ENCODE peak calls at places on chromosome 18, in seven cellular contexts. J is SK-N-SH, Q is HCT116, U is K562, H is GM12878, N is HepG2, Y is H1. E is an unnamed sample. For H3K27me3, the result is how much of the 10 kb centered on the place peaks cover.

GRCh38 chr18:55001625-55002024 is 42.4 kb upstream of the CCDC68 start:
- DNase-seq in J (no peak), Q (no peak), U (no peak), H (no peak), N (no peak), Y (no peak), E (no peak)

GRCh38 chr18:35695803-35696202 is 114.3 kb downstream of the GALNT1 start:
- DNase-seq in J (no peak), Q (no peak), U (no peak), H (no peak), N (no peak), Y (no peak), E (no peak)

GRCh38 chr18:1846640-1847039 is 724.7 kb downstream of the METTL4 start:
- DNase-seq in J (no peak), Q (no peak), U (no peak), H (no peak), N (no peak), Y (no peak), E (no peak)

GRCh38 chr18:3360211-3360610 is 89.8 kb upstream of the TGIF1 start:
- DNase-seq in J (no peak), Q (no peak), U (no peak), H (no peak), N (peak), Y (no peak), E (peak)

GRCh38 chr18:22345733-22346132 is 72.0 kb downstream of the CTAGE1 start:
- DNase-seq in J (no peak), Q (no peak), U (no peak), H (no peak), N (no peak), Y (no peak), E (no peak)

GRCh38 chr18:1914489-1914888 is 656.8 kb downstream of the METTL4 start:
- DNase-seq in J (no peak), Q (peak), U (no peak), H (no peak), N (peak), Y (no peak), E (no peak)

GRCh38 chr18:67216846-67217245 is 299.7 kb downstream of the DSEL start:
- DNase-seq in J (no peak), Q (no peak), U (no peak), H (no peak), N (no peak), Y (no peak), E (no peak)

GRCh38 chr18:48536516-48536915 is 2.3 kb upstream of the CTIF start:
- DNase-seq in J (no peak), Q (no peak), U (no peak), H (no peak), N (no peak), Y (no peak), E (no peak)

GRCh38 chr18:15165048-15165447 is 417.1 kb downstream of the ANKRD30B start:
- DNase-seq in J (peak), Q (no peak), U (peak), H (no peak), N (no peak), Y (no peak), E (no peak)

GRCh38 chr18:3297025-3297984 is 35.4 kb downstream of the MYL12B start:
- DNase-seq in J (peak), Q (peak), U (peak), H (peak), N (peak), Y (peak), E (peak)

GRCh38 chr18:36650206-36650605 is 178.6 kb downstream of the TPGS2 start:
- DNase-seq in J (no peak), Q (no peak), U (no peak), H (no peak), N (no peak), Y (no peak), E (no peak)

GRCh38 chr18:4821801-4822200 is 366.7 kb upstream of the DLGAP1 start:
- DNase-seq in J (no peak), Q (no peak), U (no peak), H (no peak), N (no peak), Y (no peak), E (no peak)

GRCh38 chr18:62399781-62400308 is 74.7 kb downstream of the TNFRSF11A start:
- DNase-seq in J (peak), Q (no peak), U (no peak), H (no peak), N (peak), Y (no peak), E (peak)
- TF ChIP-seq YY1 in J (no peak), Q (no peak), U (no peak), H (no peak), N (no peak), Y (no peak), E (no peak)

DNA sequence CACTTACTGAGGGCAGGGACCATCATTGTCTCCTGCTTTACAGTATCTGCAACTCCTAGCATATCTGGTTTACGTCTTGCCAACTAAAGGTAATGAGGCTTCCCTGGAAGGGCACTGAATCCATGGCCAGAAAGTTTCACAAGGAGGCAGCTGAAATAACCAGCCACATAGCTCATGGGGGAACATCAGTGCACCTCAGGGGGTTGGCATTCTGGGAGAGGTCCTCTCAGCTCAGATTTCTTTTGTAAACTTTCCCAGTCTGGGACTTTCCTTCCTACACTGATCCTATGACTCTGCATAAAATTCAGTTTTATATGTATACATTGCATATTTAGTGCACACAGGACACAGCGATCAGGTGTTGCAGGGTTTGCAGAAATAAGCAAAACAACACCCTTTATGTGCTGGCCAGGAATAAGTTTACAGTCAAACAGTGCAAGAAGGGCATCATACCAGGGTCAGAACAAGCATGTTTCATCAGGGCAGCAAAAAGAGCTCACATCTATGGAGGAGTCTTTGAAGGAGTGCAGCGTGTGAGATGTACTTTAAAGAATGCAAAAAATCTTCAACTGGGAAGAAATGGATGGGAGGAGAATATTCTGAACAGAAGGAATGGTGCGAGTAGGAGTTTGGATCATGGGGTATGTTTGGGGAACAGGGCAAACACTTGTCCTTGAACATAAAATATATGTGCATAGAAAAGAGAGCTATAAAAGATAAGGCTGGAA is 240.6 kb upstream of the RAB12 start:
- DNase-seq in J (no peak), Q (no peak), U (no peak), H (no peak), N (no peak), Y (no peak), E (no peak)
- H3K27me3 ChIP-seq in J (under half), Q (under half), U (under half), H (under half), N (under half), Y (under half), E (under half)

DNA sequence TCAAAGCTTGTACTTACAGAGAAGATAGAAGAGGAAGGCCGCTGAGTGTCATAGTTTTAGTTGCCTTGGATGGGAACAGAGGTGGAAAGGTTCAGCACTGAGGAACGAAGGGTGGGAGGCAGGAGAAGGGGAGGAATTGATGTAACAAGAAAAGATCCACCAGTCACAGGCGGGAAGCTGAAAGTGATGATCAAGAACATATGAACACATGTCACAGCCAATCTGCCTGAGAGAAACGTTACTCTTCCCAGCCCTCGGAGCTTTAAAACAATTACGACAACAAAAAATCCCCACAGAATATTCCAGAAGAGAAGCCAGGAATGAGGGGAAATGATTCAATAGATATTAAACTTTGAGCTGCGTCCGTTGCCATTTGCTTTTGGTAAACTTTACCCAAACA is 87.1 kb downstream of the TSHZ1 start:
- DNase-seq in J (no peak), Q (no peak), U (no peak), H (no peak), N (no peak), Y (no peak), E (no peak)
- TF ChIP-seq YY1 in J (no peak), Q (no peak), U (no peak), H (no peak), N (no peak), Y (no peak), E (no peak)

GRCh38 chr18:7206231-7206630 is 24.7 kb upstream of the LRRC30 start:
- DNase-seq in J (peak), Q (no peak), U (no peak), H (no peak), N (no peak), Y (no peak), E (no peak)
- H3K27me3 ChIP-seq in J (under half), Q (under half), U (under half), H (under half), N (under half), Y (under half), E (under half)

GRCh38 chr18:31835528-31836138 is 75.0 kb upstream of the SLC25A52 start:
- DNase-seq in J (no peak), Q (no peak), U (no peak), H (no peak), N (no peak), Y (no peak), E (no peak)

GRCh38 chr18:31837879-31838278 is 77.2 kb upstream of the SLC25A52 start:
- DNase-seq in J (no peak), Q (no peak), U (no peak), H (no peak), N (no peak), Y (no peak), E (no peak)

GRCh38 chr18:31828613-31829012 is 67.9 kb upstream of the SLC25A52 start:
- DNase-seq in J (no peak), Q (no peak), U (no peak), H (no peak), N (no peak), Y (no peak), E (no peak)

GRCh38 chr18:31830686-31831085 is 70.0 kb upstream of the SLC25A52 start:
- DNase-seq in J (no peak), Q (no peak), U (no peak), H (no peak), N (peak), Y (no peak), E (no peak)

DNA sequence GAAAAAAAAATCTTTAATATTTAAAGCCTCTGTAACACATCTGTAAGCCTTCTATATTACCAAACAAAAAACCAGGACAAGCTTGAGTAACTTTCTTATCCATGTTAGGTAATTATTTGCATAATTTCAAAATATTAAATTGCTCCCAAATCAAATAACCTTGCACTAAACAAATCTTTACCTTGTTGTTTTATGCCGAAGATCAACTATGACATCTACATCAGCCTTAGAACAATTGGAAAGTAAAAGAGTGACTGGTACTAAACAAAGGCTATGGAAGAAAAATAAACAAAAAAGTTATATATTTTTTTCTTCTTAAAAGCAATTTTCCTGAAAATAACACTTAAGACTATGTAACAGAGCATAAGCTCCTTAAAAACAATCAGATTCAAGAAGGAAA is 71.2 kb upstream of the SLC25A52 start:
- DNase-seq in J (no peak), Q (no peak), U (no peak), H (no peak), N (no peak), Y (no peak), E (no peak)
- TF ChIP-seq YY1 in J (no peak), Q (no peak), U (no peak), H (no peak), N (no peak), Y (no peak), E (no peak)